ENCODE peak calls at places on chromosomes 13 and 19, in six cellular contexts. F is BE2C, Z is HFF-Myc, N is neural crest cell, V is activated B cell treated with CpG ODN at 0.5 μM for 24 hours, X is H1. W is an unnamed sample.
A peak's percentile ranks its signal among the peaks of the same experiment; 100 is the strongest.

GRCh38 chr19:2014731-2015610 is 543 bp downstream of the BTBD2 start:
- DNase-seq in F (peak; percentile 56), X (no peak), V (peak; percentile 46), Z (no peak), N (no peak), W (no peak)

GRCh38 chr19:20070691-20071090 is 7.1 kb upstream of the ZNF90 start:
- DNase-seq in X (no peak), Z (no peak), F (no peak), V (no peak), N (no peak), W (no peak)

GRCh38 chr13:111251646-111252448 is 68.6 kb upstream of the TEX29 start:
- DNase-seq in X (no peak), V (no peak), N (no peak), Z (no peak), F (no peak), W (no peak)

GRCh38 chr19:12899891-12900518 is 9.0 kb downstream of the GCDH start:
- DNase-seq in X (no peak), V (no peak), F (no peak), Z (no peak), N (no peak), W (no peak)

GRCh38 chr13:106349080-106349841 is 186.2 kb downstream of the EFNB2 start:
- DNase-seq in X (peak; percentile 27), V (no peak), F (peak; percentile 33), Z (no peak), N (no peak), W (peak; percentile 56)

GRCh38 chr13:45328661-45329105 is 12.3 kb downstream of the TPT1 start:
- DNase-seq in V (no peak), N (no peak), Z (no peak), X (no peak), F (no peak), W (no peak)

GRCh38 chr13:58165617-58166016 is 534.1 kb downstream of the PCDH17 start:
- DNase-seq in N (no peak), V (no peak), X (no peak), F (no peak), Z (no peak), W (no peak)

GRCh38 chr19:45995715-45996385 is 583 bp downstream of the CCDC61 start:
- DNase-seq in N (no peak), X (no peak), F (no peak), Z (no peak), V (no peak), W (no peak)

GRCh38 chr13:64099994-64100393 is 2684.3 kb upstream of the PCDH20 start:
- DNase-seq in X (no peak), F (no peak), N (no peak), V (no peak), Z (no peak), W (no peak)

GRCh38 chr19:55042344-55042678 is 4.2 kb upstream of the GP6 start:
- DNase-seq in V (no peak), X (no peak), F (no peak), N (no peak), Z (no peak), W (no peak)

GRCh38 chr13:38998739-38999138 is 8.1 kb upstream of the STOML3 start:
- DNase-seq in F (no peak), N (no peak), V (no peak), Z (peak; percentile 2), X (no peak), W (no peak)

GRCh38 chr13:48571121-48571901 is 38.4 kb upstream of the RCBTB2 start:
- DNase-seq in V (no peak), F (no peak), N (no peak), X (no peak), Z (peak; percentile 25), W (no peak)

GRCh38 chr19:52336976-52337375 is 933 bp downstream of the ZNF610 start:
- DNase-seq in F (no peak), V (no peak), X (no peak), Z (no peak), N (no peak), W (no peak)

GRCh38 chr19:2865334-2866221 is 1.6 kb upstream of the ZNF556 start:
- DNase-seq in F (no peak), N (no peak), X (no peak), V (no peak), Z (no peak), W (no peak)

GRCh38 chr13:46685006-46685730 is 111.8 kb downstream of the ESD start:
- DNase-seq in Z (no peak), V (no peak), X (no peak), F (no peak), N (no peak), W (no peak)

GRCh38 chr19:38199340-38199739 is 24.7 kb downstream of the DPF1 start:
- DNase-seq in F (no peak), X (no peak), N (no peak), Z (no peak), V (no peak), W (no peak)

GRCh38 chr13:97367427-97367826 is 66.5 kb upstream of the RAP2A start:
- DNase-seq in N (no peak), Z (peak; percentile 29), F (no peak), X (no peak), V (no peak), W (no peak)

GRCh38 chr13:50400930-50401553 is 385.8 kb downstream of the KCNRG start:
- DNase-seq in Z (peak; percentile 69), F (no peak), V (no peak), N (no peak), X (no peak), W (no peak)

GRCh38 chr19:29962777-29963176 is 20.7 kb downstream of the URI1 start:
- DNase-seq in Z (no peak), X (no peak), F (no peak), N (no peak), V (no peak), W (no peak)

GRCh38 chr13:70816853-70817252 is 708.6 kb upstream of the KLHL1 start:
- DNase-seq in V (no peak), Z (no peak), F (no peak), X (no peak), N (no peak), W (no peak)

GRCh38 chr19:1392407-1392806 is 8.7 kb downstream of the NDUFS7 start:
- DNase-seq in X (no peak), N (no peak), Z (no peak), V (no peak), F (no peak), W (no peak)

GRCh38 chr13:43206858-43207257 is 183.5 kb downstream of the DNAJC15 start:
- DNase-seq in V (no peak), N (no peak), F (no peak), X (no peak), Z (no peak), W (no peak)

GRCh38 chr13:51759240-51759639 is 44.7 kb downstream of the DHRS12 start:
- DNase-seq in F (no peak), X (no peak), Z (no peak), N (no peak), V (no peak), W (no peak)

DNA sequence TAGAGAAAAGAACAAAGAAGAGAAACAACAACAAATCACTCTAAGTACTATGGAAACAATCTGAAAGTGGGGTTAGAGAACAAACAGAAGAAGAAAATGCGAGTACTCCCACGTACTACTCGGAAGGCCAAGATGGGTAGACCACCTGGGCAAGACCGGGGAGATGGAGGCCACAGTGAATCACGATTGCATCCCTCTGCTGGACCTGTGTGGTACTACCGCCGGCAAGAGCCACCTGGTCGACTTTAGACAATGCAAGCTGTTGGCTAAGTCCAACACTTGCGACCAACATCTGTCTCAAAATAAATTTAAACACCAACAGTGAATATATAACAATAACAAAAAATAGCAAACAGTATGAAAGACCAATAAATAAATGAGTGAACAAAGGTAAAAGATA is 45.5 kb upstream of the ZNF91 start:
- DNase-seq in V (no peak), F (peak; percentile 56), X (no peak), Z (no peak), N (no peak), W (no peak)
- TF ChIP-seq CTCF in V (no peak), F (peak; percentile 68), X (peak; percentile 39), Z (peak; percentile 38), N (peak; percentile 53), W (no peak)

DNA sequence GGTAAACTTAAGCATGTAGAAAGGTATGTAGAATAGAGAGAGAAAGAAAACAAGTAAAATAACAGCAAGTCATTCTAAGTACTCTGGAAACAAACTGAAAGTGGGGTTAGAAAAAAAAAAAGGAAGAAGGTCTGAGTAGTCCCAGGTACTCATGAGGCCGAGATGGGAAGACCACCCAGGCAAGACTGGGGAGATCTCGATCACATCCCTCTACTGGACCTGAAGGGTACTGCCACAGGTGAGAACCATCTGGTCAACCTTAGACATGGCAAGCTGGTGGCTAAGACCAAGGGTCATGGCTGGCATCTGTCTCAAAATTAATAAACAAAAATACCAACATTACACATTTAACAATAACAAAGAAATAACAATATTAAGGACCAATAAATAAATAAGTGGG is 36.3 kb upstream of the ZNF724 start:
- DNase-seq in X (no peak), F (peak; percentile 25), V (no peak), N (no peak), Z (no peak), W (no peak)
- TF ChIP-seq CTCF in X (peak; percentile 56), F (peak; percentile 50), V (no peak), N (peak; percentile 49), Z (peak; percentile 32), W (no peak)

DNA sequence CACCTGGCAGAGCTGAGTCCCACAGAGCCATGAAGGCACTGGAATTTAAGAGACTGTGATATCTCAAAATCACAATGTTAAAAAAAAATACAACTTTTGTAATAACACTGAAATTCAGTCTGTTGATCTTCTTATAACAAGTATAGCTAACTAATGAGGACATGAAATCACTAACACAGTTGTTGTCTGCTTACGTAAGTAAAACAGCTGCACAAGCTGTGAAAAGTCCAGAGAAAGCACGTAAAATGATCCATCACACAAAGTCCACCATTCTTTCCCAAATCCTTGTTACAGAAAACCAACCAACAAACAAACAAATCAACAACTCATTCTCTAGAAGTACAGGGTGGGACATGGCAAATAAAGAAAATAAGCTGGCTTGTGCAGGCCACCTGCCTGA is 32.9 kb downstream of the FLT3 start:
- DNase-seq in N (no peak), F (no peak), Z (no peak), V (no peak), X (no peak), W (no peak)
- TF ChIP-seq CTCF in N (no peak), F (no peak), Z (no peak), V (no peak), X (no peak), W (no peak)

GRCh38 chr13:41032646-41033396 is 13.7 kb upstream of the ELF1 start:
- DNase-seq in X (no peak), N (no peak), Z (no peak), F (no peak), V (no peak), W (no peak)

GRCh38 chr13:41026806-41027205 is 7.7 kb upstream of the ELF1 start:
- DNase-seq in X (no peak), N (no peak), Z (no peak), F (no peak), V (no peak), W (no peak)

GRCh38 chr13:41028051-41028450 is 8.9 kb upstream of the ELF1 start:
- DNase-seq in F (no peak), Z (no peak), V (no peak), X (no peak), N (no peak), W (no peak)

GRCh38 chr13:41025518-41025917 is 6.4 kb upstream of the ELF1 start:
- DNase-seq in V (no peak), X (no peak), F (no peak), N (no peak), Z (no peak), W (no peak)

DNA sequence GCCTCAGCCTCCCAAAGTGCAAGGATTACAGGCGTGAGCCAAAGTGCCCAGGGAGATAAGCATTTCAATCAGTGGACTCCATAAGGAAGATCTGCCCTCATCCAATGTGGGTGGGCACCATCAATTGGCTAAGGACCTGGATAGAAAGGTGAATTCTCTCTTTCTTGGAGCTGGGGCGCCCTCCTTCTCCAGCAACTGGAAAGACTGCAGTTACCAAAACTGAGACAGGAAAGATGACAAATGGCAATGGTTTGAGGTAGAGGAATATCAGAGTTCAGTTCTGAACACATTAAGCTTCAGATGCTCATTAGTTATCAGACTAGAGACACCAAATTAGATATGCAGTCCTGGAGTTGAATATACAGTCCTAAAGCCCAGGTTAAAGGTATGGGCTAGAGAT is 10.5 kb upstream of the ELF1 start:
- DNase-seq in N (no peak), X (no peak), V (no peak), Z (no peak), F (no peak), W (no peak)
- TF ChIP-seq CTCF in N (no peak), X (peak; percentile 69), V (no peak), Z (peak; percentile 5), F (peak; percentile 25), W (no peak)

W was measured in upper lobe of left lung.